ENCODE peak calls at places on chromosomes 2 and 18, in seven cellular contexts. A is A673; M is cardiac muscle cell; D is lung; P is stomach; N is CD8-positive, alpha-beta T cell; V is spleen. B is an unnamed sample. For H3K36me3, the result is how much of the 10 kb centered on the place peaks cover.

GRCh38 chr2:215425021-215425782 is 10.7 kb downstream of the FN1 start:
- DNase-seq in A (no peak), M (no peak), D (no peak), P (no peak), N (no peak), V (no peak), B (no peak)

GRCh38 chr2:14951569-14952285 is 319.2 kb downstream of the LRATD1 start:
- DNase-seq in A (no peak), M (no peak), D (no peak), P (no peak), N (no peak), V (no peak), B (peak)

GRCh38 chr2:113857454-113857853 is 32.4 kb upstream of the ACTR3 start:
- DNase-seq in A (no peak), M (no peak), D (no peak), P (no peak), N (no peak), V (no peak), B (no peak)

GRCh38 chr2:70645733-70646420 is 92.3 kb upstream of the TGFA start:
- DNase-seq in A (peak), M (peak), D (no peak), P (no peak), N (no peak), V (no peak), B (no peak)

GRCh38 chr2:48202863-48203642 is 296.8 kb upstream of the FBXO11 start:
- DNase-seq in A (no peak), M (no peak), D (no peak), P (no peak), N (no peak), V (no peak), B (no peak)

GRCh38 chr2:55025082-55025481 is 25.2 kb downstream of the RTN4 start:
- DNase-seq in A (no peak), M (no peak), D (no peak), P (no peak), N (no peak), V (no peak), B (no peak)

GRCh38 chr2:30164131-30164925 is 17.5 kb downstream of the YPEL5 start:
- DNase-seq in A (no peak), M (no peak), D (no peak), P (no peak), N (no peak), V (no peak), B (no peak)

GRCh38 chr2:234256516-234256915 is 206.0 kb downstream of the SPP2 start:
- DNase-seq in A (no peak), M (no peak), D (no peak), P (no peak), N (no peak), V (no peak), B (no peak)

GRCh38 chr2:1550658-1551316 is 137.5 kb downstream of the TPO start:
- DNase-seq in A (peak), M (peak), D (peak), P (peak), N (peak), V (peak), B (peak)

DNA sequence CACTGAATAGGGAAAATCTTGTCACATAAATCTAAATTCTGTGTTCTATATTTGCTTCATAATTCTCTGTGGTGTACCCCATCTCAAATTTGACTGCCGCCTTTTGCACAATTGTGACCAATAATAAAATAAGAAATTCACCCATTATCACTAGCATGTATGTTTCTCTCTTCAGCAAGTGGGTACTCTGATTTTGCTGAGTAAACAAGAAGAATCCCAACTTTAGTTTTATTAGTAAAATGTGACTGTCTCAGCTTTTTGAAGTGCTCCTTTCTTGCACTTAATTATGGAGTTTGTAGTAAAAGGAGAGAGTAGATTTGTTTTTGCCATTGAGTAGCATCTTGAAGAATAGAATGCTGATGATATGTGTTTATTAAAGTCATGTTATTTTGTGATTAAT is 16.1 kb downstream of the ITPRID2 start:
- DNase-seq in A (no peak), M (no peak), D (no peak), P (no peak), N (no peak), V (no peak), B (no peak)
- H3K36me3 ChIP-seq in A (half or more), M (under half), D (under half), P (half or more), N (under half), V (under half), B (under half)

DNA sequence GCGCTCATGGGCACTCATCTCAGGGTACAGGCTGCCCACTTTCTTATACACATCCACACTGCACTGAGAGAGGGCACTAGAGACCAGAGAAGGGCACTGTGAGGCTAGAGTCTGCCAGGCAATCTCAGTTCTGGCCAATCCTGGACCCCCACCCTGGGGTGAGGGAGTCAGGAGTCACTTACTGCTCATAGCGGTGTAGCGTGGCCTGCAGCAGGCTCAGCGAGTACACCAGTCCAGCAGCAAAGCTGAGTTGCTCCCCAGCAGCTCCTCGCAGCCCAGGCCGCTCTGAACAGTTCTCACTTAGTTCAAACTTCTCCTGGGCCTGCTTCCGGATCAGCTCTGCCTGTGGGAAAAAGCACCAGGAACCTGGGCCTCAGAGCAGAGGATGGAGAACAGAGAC is 12.3 kb downstream of the DCTN1 start:
- DNase-seq in A (no peak), M (no peak), D (no peak), P (no peak), N (no peak), V (no peak), B (no peak)
- H3K36me3 ChIP-seq in A (half or more), M (half or more), D (half or more), P (half or more), N (half or more), V (half or more), B (under half)

GRCh38 chr18:61841709-61842108 is 51.1 kb downstream of the RNF152 start:
- DNase-seq in A (no peak), M (no peak), D (no peak), P (no peak), N (no peak), V (no peak), B (no peak)
- H3K36me3 ChIP-seq in A (under half), M (under half), D (under half), P (under half), N (under half), V (under half), B (under half)

GRCh38 chr2:99735753-99736152 is 245.9 kb upstream of the REV1 start:
- DNase-seq in A (no peak), M (no peak), D (no peak), P (no peak), N (no peak), V (no peak), B (no peak)

DNA sequence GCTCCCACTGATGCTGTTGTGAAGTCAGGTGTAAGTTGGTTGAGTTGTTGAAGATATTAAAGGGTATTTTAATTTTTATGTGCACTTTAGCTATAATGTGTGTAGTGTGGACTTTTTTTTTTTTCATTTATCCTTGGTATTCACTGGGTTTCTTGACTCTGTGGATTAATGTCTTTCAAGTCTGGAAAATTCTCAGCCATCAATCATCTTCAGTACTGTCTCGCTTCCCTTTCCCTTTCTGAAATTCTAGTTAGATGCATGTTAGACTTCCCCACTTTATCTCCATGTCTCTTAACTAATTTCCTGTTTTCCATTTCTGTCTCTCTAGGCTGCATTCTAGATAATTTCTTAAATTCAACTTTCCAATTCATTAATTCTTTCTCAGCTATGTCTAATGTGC is 247.7 kb upstream of the REV1 start:
- DNase-seq in A (no peak), M (no peak), D (no peak), P (no peak), N (no peak), V (no peak), B (no peak)
- H3K36me3 ChIP-seq in A (under half), M (under half), D (under half), P (under half), N (under half), V (under half), B (under half)

DNA sequence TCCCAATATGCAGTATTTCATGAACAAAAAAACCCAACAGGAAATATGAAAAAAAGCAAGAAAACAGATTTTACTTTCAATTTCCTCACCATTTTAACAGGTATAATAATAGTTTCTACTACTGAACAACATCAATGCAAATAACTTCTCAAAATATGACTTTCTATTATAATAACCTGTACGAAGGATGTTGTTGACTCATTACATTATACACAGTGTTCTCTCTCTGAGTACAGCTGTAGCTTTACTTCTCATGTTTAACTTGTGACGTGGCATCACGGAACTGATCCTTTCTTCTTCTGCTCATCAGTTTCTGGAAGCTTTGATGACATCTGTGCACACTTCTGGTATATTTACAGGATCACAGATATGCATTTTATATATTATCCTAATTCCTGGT is 40.0 kb downstream of the FAM228A start:
- DNase-seq in A (no peak), M (no peak), D (no peak), P (no peak), N (no peak), V (no peak), B (no peak)
- H3K36me3 ChIP-seq in A (under half), M (under half), D (under half), P (half or more), N (under half), V (half or more), B (under half)

GRCh38 chr18:24009651-24010333 is 4.8 kb upstream of the TTC39C start:
- DNase-seq in A (no peak), M (no peak), D (no peak), P (no peak), N (no peak), V (no peak), B (peak)
- H3K36me3 ChIP-seq in A (under half), M (under half), D (under half), P (under half), N (under half), V (under half), B (under half)

DNA sequence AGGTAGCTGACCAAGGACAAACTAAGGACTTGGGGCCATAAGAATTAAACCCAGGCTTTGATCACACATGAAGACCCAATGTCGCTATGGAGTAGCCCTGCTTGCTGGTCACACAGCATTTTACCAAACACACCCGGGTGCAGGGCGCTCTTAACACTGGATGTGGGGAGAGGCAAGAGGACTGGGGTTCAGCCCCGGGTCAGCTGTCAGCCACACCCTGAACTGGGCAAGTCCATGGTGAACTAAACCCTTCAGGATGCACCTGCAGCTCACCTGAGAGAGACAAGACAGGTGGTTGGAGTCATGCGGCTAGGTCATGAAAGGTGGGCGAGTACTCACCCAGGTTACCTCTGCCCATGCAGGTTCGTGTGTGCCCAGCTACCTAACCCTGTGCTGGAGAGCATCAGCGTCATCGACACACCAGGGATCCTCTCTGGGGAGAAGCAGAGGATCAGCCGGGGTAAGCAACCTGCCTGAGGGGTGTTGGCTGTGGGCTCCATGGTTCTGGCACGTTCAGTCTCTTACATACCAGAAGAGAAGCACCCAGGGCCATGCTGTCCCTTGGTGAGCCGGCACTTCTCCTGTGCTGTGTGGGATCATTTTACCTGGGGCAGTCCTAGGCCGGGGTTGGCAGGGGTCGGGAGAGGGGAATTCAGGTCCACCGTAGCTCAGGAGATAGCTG is 15.2 kb downstream of the EHD3 start:
- DNase-seq in A (no peak), M (no peak), D (no peak), P (no peak), N (no peak), V (no peak), B (no peak)
- H3K36me3 ChIP-seq in A (under half), M (under half), D (under half), P (under half), N (under half), V (half or more), B (under half)

DNA sequence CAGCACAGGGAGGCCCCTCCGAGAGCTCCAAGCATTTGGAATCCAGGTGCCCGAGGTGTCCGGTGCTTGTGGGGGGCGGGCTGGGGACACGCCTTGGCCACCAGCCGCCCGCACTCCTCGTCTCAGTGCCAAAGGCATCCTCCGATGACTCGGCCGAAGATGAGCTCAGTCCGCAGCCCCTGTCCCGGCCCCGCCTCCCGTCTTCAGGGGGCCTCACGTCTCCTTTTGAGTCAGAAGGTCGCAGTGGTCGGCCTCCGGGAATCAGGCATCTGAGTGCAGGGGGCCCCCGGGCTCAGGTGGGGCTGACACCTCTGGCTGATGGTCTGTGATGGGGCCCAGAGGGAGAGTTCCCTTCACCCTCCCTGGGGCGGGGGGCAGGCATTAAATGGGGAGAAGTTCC is 74.8 kb downstream of the NFATC1 start:
- DNase-seq in A (no peak), M (no peak), D (no peak), P (no peak), N (no peak), V (no peak), B (no peak)
- H3K36me3 ChIP-seq in A (under half), M (under half), D (under half), P (half or more), N (under half), V (half or more), B (under half)

GRCh38 chr2:239099474-239099873 is 251.6 kb downstream of the TWIST2 start:
- DNase-seq in A (no peak), M (no peak), D (no peak), P (no peak), N (no peak), V (no peak), B (no peak)

GRCh38 chr2:239103125-239104098 is 255.5 kb downstream of the TWIST2 start:
- DNase-seq in A (no peak), M (no peak), D (no peak), P (no peak), N (no peak), V (no peak), B (no peak)

GRCh38 chr2:239102266-239102665 is 254.4 kb downstream of the TWIST2 start:
- DNase-seq in A (no peak), M (no peak), D (no peak), P (no peak), N (no peak), V (no peak), B (no peak)

GRCh38 chr2:239101071-239101470 is 253.2 kb downstream of the TWIST2 start:
- DNase-seq in A (no peak), M (no peak), D (no peak), P (no peak), N (no peak), V (no peak), B (no peak)

GRCh38 chr2:239101807-239102206 is 253.9 kb downstream of the TWIST2 start:
- DNase-seq in A (no peak), M (no peak), D (no peak), P (no peak), N (no peak), V (no peak), B (no peak)
- H3K36me3 ChIP-seq in A (under half), M (under half), D (under half), P (half or more), N (under half), V (half or more), B (under half)

GRCh38 chr2:73232471-73233153 is 427 bp downstream of the PRADC1 start:
- DNase-seq in A (no peak), M (no peak), D (peak), P (no peak), N (no peak), V (no peak), B (no peak)

GRCh38 chr2:73225513-73226360 is 7.3 kb downstream of the PRADC1 start:
- DNase-seq in A (no peak), M (no peak), D (no peak), P (no peak), N (no peak), V (no peak), B (no peak)

GRCh38 chr2:73223821-73224220 is 9.2 kb downstream of the PRADC1 start:
- DNase-seq in A (no peak), M (no peak), D (no peak), P (no peak), N (no peak), V (no peak), B (no peak)

GRCh38 chr2:73228631-73229030 is 4.4 kb downstream of the PRADC1 start:
- DNase-seq in A (no peak), M (no peak), D (no peak), P (no peak), N (no peak), V (no peak), B (no peak)

DNA sequence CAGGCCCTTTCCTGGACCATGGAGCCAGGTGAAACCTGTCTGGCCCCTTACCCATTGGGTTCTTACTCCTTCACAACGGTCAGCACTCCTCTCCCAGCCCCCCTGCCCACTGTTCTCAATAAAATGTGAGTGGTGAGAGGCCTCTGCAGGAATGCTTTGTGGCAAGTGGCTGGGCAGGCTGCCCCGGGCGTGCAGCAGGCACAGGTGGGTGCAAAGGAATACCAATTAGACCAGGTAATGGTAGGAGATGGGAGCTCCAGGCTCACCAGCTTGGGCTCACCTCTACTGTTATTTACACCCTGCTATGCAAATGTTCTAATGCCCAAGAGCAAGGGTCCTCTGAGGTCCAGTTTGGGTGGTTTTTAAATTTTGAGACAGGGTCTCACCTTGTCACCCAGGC is 6.0 kb downstream of the PRADC1 start:
- DNase-seq in A (no peak), M (no peak), D (no peak), P (no peak), N (no peak), V (no peak), B (no peak)
- H3K36me3 ChIP-seq in A (under half), M (under half), D (under half), P (half or more), N (under half), V (half or more), B (under half)